ENCODE peak calls at places on chromosomes 12 and 14, in six cellular contexts. T, Q, Y, F, G and R are unnamed samples.

GRCh38 chr14:77314043-77314442 is 6.6 kb downstream of the POMT2 start:
- DNase-seq in T (peak), Q (peak), Y (no peak), F (no peak), G (no peak), R (peak)

GRCh38 chr12:4141344-4142270 is 132.0 kb upstream of the CCND2 start:
- DNase-seq in T (no peak), Q (no peak), Y (no peak), F (no peak), G (no peak), R (no peak)

GRCh38 chr14:73014105-73014504 is 12.8 kb downstream of the ZFYVE1 start:
- DNase-seq in T (no peak), Q (no peak), Y (no peak), F (no peak), G (no peak), R (no peak)

GRCh38 chr12:106586803-106587684 is 4.2 kb downstream of the RFX4 start:
- DNase-seq in T (no peak), Q (no peak), Y (no peak), F (no peak), G (no peak), R (no peak)

GRCh38 chr12:95147836-95148235 is 69.4 kb downstream of the FGD6 start:
- DNase-seq in T (no peak), Q (no peak), Y (no peak), F (no peak), G (no peak), R (no peak)

GRCh38 chr12:42744539-42745156 is 155.1 kb upstream of the PRICKLE1 start:
- DNase-seq in T (no peak), Q (no peak), Y (no peak), F (no peak), G (no peak), R (peak)

GRCh38 chr12:51938744-51939143 is 12.8 kb upstream of the ACVR1B start:
- DNase-seq in T (no peak), Q (no peak), Y (no peak), F (no peak), G (no peak), R (peak)

GRCh38 chr12:31363416-31363809 is 37.5 kb upstream of the SINHCAF start:
- DNase-seq in T (no peak), Q (no peak), Y (no peak), F (no peak), G (no peak), R (no peak)

GRCh38 chr14:33229269-33229924 is 290.7 kb downstream of the NPAS3 start:
- DNase-seq in T (no peak), Q (no peak), Y (no peak), F (no peak), G (no peak), R (no peak)

GRCh38 chr14:102187044-102187443 is 47.3 kb downstream of the WDR20 start:
- DNase-seq in T (no peak), Q (peak), Y (no peak), F (peak), G (no peak), R (no peak)

GRCh38 chr14:55303646-55304277 is 32.5 kb downstream of the FBXO34 start:
- DNase-seq in T (no peak), Q (no peak), Y (no peak), F (no peak), G (no peak), R (no peak)

GRCh38 chr14:93199031-93199430 is 7.8 kb downstream of the GON7 start:
- DNase-seq in T (no peak), Q (no peak), Y (no peak), F (no peak), G (no peak), R (no peak)

GRCh38 chr12:44428825-44429224 is 447.3 kb downstream of the NELL2 start:
- DNase-seq in T (no peak), Q (no peak), Y (no peak), F (no peak), G (no peak), R (no peak)

GRCh38 chr12:11508699-11509098 is 113.3 kb upstream of the PRB2 start:
- DNase-seq in T (no peak), Q (no peak), Y (no peak), F (no peak), G (no peak), R (no peak)

GRCh38 chr12:122356192-122356635 is 66.3 kb downstream of the CLIP1 start:
- DNase-seq in T (peak), Q (no peak), Y (peak), F (peak), G (no peak), R (no peak)

GRCh38 chr12:93408813-93409212 is 31.1 kb downstream of the NUDT4 start:
- DNase-seq in T (no peak), Q (no peak), Y (no peak), F (no peak), G (no peak), R (no peak)

GRCh38 chr12:93403988-93404803 is 26.5 kb downstream of the NUDT4 start:
- DNase-seq in T (no peak), Q (no peak), Y (no peak), F (no peak), G (no peak), R (no peak)

GRCh38 chr12:93407963-93408283 is 30.2 kb downstream of the NUDT4 start:
- DNase-seq in T (no peak), Q (no peak), Y (no peak), F (no peak), G (no peak), R (no peak)

GRCh38 chr12:93404961-93405849 is 27.5 kb downstream of the NUDT4 start:
- DNase-seq in T (no peak), Q (no peak), Y (no peak), F (no peak), G (no peak), R (no peak)

GRCh38 chr12:93407283-93407962 is 29.7 kb downstream of the NUDT4 start:
- DNase-seq in T (no peak), Q (no peak), Y (no peak), F (no peak), G (no peak), R (no peak)
- TF ChIP-seq POLR2AphosphoS5 in T (no peak), Q (no peak), Y (no peak), F (no peak), G (no peak), R (no peak)

DNA sequence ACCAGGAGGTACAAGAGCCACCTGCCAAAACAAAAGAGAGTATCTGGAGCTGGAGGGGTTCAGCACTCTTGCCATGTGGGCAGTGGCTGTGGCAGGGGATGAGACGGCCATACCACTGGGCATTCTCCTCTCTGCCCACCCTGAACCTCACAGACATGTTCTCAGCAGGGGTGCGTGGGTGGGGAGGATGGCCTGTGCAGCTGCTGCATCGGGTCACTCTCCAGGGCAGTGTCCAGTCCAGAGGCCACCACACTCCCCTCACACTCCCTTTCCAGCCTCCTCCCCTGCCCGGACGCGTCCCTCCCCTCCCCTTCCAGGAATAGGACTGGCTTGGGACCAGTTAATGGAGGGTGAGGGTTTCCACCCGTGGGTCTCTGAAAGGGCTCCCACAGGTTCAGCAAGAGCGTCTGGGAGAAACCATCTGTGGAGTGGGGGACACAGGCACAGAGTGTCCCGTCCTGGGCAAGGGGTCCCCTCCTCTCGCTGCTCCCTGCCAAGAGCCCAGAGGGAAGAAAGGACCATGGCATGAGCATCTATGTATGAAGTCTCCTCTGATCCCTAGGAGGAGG is 501 bp downstream of the C1R start:
- DNase-seq in T (no peak), Q (peak), Y (no peak), F (no peak), G (peak), R (no peak)
- TF ChIP-seq POLR2AphosphoS5 in T (no peak), Q (no peak), Y (no peak), F (no peak), G (no peak), R (no peak)

DNA sequence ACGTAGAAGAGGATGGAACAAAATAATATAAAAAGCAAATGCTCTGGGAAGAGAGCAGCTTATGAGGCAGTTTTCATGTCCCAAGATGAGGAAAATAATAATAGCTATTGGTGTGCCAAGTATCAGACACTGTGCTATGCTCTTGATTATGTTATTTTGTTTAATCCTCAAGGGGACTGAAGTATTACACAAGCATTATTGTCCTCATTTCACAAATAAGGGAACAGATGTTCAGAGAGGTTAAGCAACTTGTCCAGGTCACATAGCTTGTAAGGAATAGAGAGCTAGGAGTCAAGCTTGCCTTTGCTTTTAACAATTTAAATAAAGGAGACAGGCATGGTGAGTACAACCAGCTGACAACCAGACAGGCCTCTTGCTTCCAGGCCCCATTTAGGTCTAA is 26.9 kb upstream of the LTBP2 start:
- DNase-seq in T (no peak), Q (no peak), Y (no peak), F (no peak), G (no peak), R (no peak)
- TF ChIP-seq POLR2AphosphoS5 in T (no peak), Q (peak), Y (no peak), F (no peak), G (no peak), R (no peak)

GRCh38 chr14:98666545-98666944 is 605.5 kb downstream of the BCL11B start:
- DNase-seq in T (no peak), Q (no peak), Y (no peak), F (no peak), G (no peak), R (no peak)
- TF ChIP-seq POLR2AphosphoS5 in T (no peak), Q (no peak), Y (no peak), F (no peak), G (no peak), R (no peak)

GRCh38 chr14:52545584-52546317 is 6.6 kb downstream of the TXNDC16 start:
- DNase-seq in T (no peak), Q (no peak), Y (no peak), F (no peak), G (no peak), R (no peak)
- TF ChIP-seq POLR2AphosphoS5 in T (no peak), Q (no peak), Y (no peak), F (no peak), G (no peak), R (no peak)

GRCh38 chr12:105235747-105236476 is at the start of gene APPL2:
- DNase-seq in T (no peak), Q (peak), Y (peak), F (peak), G (peak), R (peak)
- TF ChIP-seq POLR2AphosphoS5 in T (peak), Q (peak), Y (peak), F (peak), G (peak), R (peak)